ENCODE peak calls at places on chromosomes 7 and 10, in seven cellular contexts. N is transverse colon, V is thyroid gland, R is tibial nerve, Q is K562, U is heart left ventricle, K is A549. M is an unnamed sample.
A peak's percentile ranks its signal among the peaks of the same experiment; 100 is the strongest.

GRCh38 chr7:37311282-37311868 is 137.3 kb downstream of the ELMO1 start:
- DNase-seq in N (no peak), V (no peak), R (no peak), Q (no peak), U (peak; percentile 43), K (no peak), M (no peak)

GRCh38 chr7:75854233-75854632 is 24.6 kb upstream of the RHBDD2 start:
- DNase-seq in N (no peak), V (no peak), R (no peak), Q (no peak), U (no peak), K (no peak), M (no peak)

GRCh38 chr7:2129376-2130375 is 103.1 kb downstream of the MAD1L1 start:
- DNase-seq in N (no peak), V (no peak), R (no peak), Q (no peak), U (no peak), K (no peak), M (no peak)

GRCh38 chr10:30019468-30019867 is 39.9 kb downstream of the JCAD start:
- DNase-seq in N (no peak), V (no peak), R (no peak), Q (no peak), U (no peak), K (no peak), M (no peak)

GRCh38 chr7:135414850-135415439 is 95.0 kb downstream of the CNOT4 start:
- DNase-seq in N (no peak), V (peak; percentile 27), R (no peak), Q (peak; percentile 80), U (peak; percentile 22), K (peak; percentile 16), M (no peak)

GRCh38 chr7:31002256-31002655 is 38.5 kb downstream of the GHRHR start:
- DNase-seq in N (no peak), V (no peak), R (no peak), Q (no peak), U (no peak), K (no peak), M (no peak)

GRCh38 chr7:135672560-135673359 is 10.4 kb downstream of the STMP1 start:
- DNase-seq in N (no peak), V (peak; percentile 27), R (no peak), Q (peak; percentile 66), U (no peak), K (peak; percentile 68), M (no peak)

GRCh38 chr7:157016024-157016351 is 5.5 kb upstream of the MNX1 start:
- DNase-seq in N (no peak), V (no peak), R (no peak), Q (no peak), U (no peak), K (no peak), M (no peak)

GRCh38 chr10:66925896-66926719 is at the start of gene LRRTM3:
- DNase-seq in N (peak; percentile 34), V (peak; percentile 42), R (no peak), Q (peak; percentile 12), U (peak; percentile 31), K (peak; percentile 47), M (peak; percentile 48)

GRCh38 chr7:128113839-128114238 is 82.6 kb upstream of the LRRC4 start:
- DNase-seq in N (no peak), V (no peak), R (no peak), Q (no peak), U (no peak), K (no peak), M (no peak)

GRCh38 chr10:51291961-51292360 is 217.7 kb downstream of the PRKG1 start:
- DNase-seq in N (no peak), V (no peak), R (no peak), Q (no peak), U (no peak), K (no peak), M (no peak)

GRCh38 chr10:4263281-4263921 is 478.4 kb upstream of the KLF6 start:
- DNase-seq in N (peak; percentile 42), V (no peak), R (no peak), Q (no peak), U (peak; percentile 43), K (no peak), M (peak; percentile 30)

GRCh38 chr7:108235451-108236061 is 105.4 kb upstream of the LAMB4 start:
- DNase-seq in N (no peak), V (no peak), R (no peak), Q (no peak), U (no peak), K (no peak), M (no peak)

GRCh38 chr7:75965617-75966016 is 28.8 kb downstream of the TMEM120A start:
- DNase-seq in N (no peak), V (no peak), R (no peak), Q (no peak), U (no peak), K (no peak), M (no peak)

GRCh38 chr7:108973075-108973474 is 403.4 kb downstream of the DNAJB9 start:
- DNase-seq in N (no peak), V (no peak), R (no peak), Q (no peak), U (no peak), K (no peak), M (no peak)

GRCh38 chr7:69651101-69651590 is 52.9 kb downstream of the AUTS2 start:
- DNase-seq in N (no peak), V (no peak), R (no peak), Q (no peak), U (no peak), K (no peak), M (no peak)

GRCh38 chr7:86947956-86948355 is 111.5 kb downstream of the ELAPOR2 start:
- DNase-seq in N (no peak), V (no peak), R (no peak), Q (no peak), U (no peak), K (no peak), M (no peak)

GRCh38 chr10:130175074-130175473 is 38.9 kb downstream of the GLRX3 start:
- DNase-seq in N (no peak), V (no peak), R (no peak), Q (no peak), U (no peak), K (no peak), M (no peak)

GRCh38 chr10:22022257-22023051 is 18.9 kb upstream of the DNAJC1 start:
- DNase-seq in N (peak; percentile 20), V (no peak), R (no peak), Q (peak; percentile 55), U (peak; percentile 77), K (no peak), M (no peak)

GRCh38 chr7:130372402-130372801 is 7.9 kb upstream of the CPA1 start:
- DNase-seq in N (no peak), V (no peak), R (no peak), Q (no peak), U (no peak), K (no peak), M (no peak)
- H3K4me1 ChIP-seq in N (peaks cover 14% of the 10 kb centered on the region), V (peaks cover 14% of the 10 kb centered on the region), R (no peaks in the 10 kb centered on the region), Q (peaks cover 9% of the 10 kb centered on the region), U (peaks cover 3% of the 10 kb centered on the region), K (peaks cover 12% of the 10 kb centered on the region), M (peaks cover 36% of the 10 kb centered on the region)

GRCh38 chr10:93445978-93446720 is 36.0 kb downstream of the MYOF start:
- DNase-seq in N (no peak), V (peak; percentile 36), R (no peak), Q (no peak), U (no peak), K (no peak), M (no peak)

GRCh38 chr10:93447019-93447418 is 35.1 kb downstream of the MYOF start:
- DNase-seq in N (no peak), V (no peak), R (no peak), Q (no peak), U (no peak), K (no peak), M (no peak)

GRCh38 chr10:93447970-93448369 is 34.2 kb downstream of the MYOF start:
- DNase-seq in N (no peak), V (no peak), R (no peak), Q (no peak), U (no peak), K (no peak), M (no peak)

GRCh38 chr10:93440591-93441012 is 41.5 kb downstream of the MYOF start:
- DNase-seq in N (no peak), V (no peak), R (no peak), Q (no peak), U (no peak), K (no peak), M (no peak)

GRCh38 chr10:93445097-93445960 is 36.8 kb downstream of the MYOF start:
- DNase-seq in N (peak; percentile 89), V (peak; percentile 100), R (peak; percentile 90), Q (peak; percentile 11), U (peak; percentile 90), K (peak; percentile 96), M (peak; percentile 93)
- TF ChIP-seq POLR2A in N (peak; percentile 67), V (no peak), R (peak; percentile 34), Q (no peak), U (no peak), K (peak; percentile 36), M (peak; percentile 46)

GRCh38 chr7:35727571-35727970 is 32.6 kb upstream of the HERPUD2 start:
- DNase-seq in N (no peak), V (no peak), R (no peak), Q (no peak), U (peak; percentile 39), K (no peak), M (no peak)
- H3K4me1 ChIP-seq in N (peaks cover 16% of the 10 kb centered on the region), V (no peaks in the 10 kb centered on the region), R (no peaks in the 10 kb centered on the region), Q (no peaks in the 10 kb centered on the region), U (no peaks in the 10 kb centered on the region), K (no peaks in the 10 kb centered on the region), M (peaks cover 4% of the 10 kb centered on the region)

GRCh38 chr10:114525368-114525949 is 121.2 kb upstream of the AFAP1L2 start:
- DNase-seq in N (no peak), V (peak; percentile 43), R (no peak), Q (no peak), U (no peak), K (no peak), M (no peak)

GRCh38 chr10:114521250-114521649 is 116.9 kb upstream of the AFAP1L2 start:
- DNase-seq in N (no peak), V (no peak), R (no peak), Q (no peak), U (no peak), K (no peak), M (no peak)

GRCh38 chr10:114526112-114526496 is 121.8 kb upstream of the AFAP1L2 start:
- DNase-seq in N (no peak), V (no peak), R (no peak), Q (no peak), U (no peak), K (no peak), M (no peak)

GRCh38 chr10:114523876-114524275 is 119.6 kb upstream of the AFAP1L2 start:
- DNase-seq in N (no peak), V (no peak), R (no peak), Q (no peak), U (no peak), K (no peak), M (no peak)

DNA sequence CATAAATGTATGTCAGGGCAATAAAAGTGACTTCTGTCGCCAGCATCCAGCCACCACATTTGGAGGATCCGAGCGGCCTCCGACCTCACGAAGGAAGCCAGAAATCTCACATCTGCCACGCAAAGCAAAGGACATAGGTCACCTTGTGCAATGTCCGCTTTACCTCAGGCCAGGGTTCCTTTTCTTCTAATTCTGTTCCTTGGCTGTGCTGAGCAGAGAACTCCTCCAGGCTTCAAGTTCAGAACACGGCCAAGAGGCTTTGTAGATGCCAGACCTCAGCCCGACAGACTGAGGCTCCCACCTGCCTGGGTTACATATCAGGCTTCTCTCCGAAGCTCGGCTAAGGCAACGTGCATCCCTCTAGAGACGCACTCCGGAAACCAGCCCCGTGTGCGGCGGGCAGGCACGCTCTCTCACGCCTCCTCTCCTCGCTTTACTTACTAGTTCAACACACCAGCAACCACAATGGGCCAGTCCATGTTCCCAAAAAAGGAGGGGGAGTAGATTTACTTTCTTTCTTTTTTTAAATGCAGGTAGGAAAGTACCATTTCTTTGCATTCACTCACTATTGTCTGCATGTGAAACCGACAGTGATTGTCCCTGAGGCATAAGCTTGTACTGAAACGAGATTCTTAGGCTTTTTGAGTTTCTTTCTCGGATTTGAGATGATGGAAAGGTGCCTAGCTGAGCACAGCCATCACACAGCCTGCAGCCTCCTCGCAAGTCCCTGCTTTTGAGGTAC is 122.4 kb upstream of the AFAP1L2 start:
- DNase-seq in N (peak; percentile 91), V (peak; percentile 91), R (peak; percentile 68), Q (no peak), U (peak; percentile 79), K (peak; percentile 96), M (peak; percentile 86)
- TF ChIP-seq POLR2A in N (peak; percentile 97), V (peak; percentile 97), R (peak; percentile 65), Q (no peak), U (peak; percentile 43), K (peak; percentile 80), M (peak; percentile 95)

M was measured in ovary.